ENCODE peak calls at places on chromosomes 3 and 15, in nine cellular contexts. One of them, this sample, is unnamed.

GRCh38 chr15:78085928-78086327 is 6.4 kb upstream of the SH2D7 start:
- DNase-seq in naive thymus-derived CD8-positive, alpha-beta T cell: no peak
- DNase-seq in GM06990: no peak
- DNase-seq in activated CD8-positive, alpha-beta memory T cell treated with anti-CD3 and anti-CD28 coated beads for 24 hours: no peak
- DNase-seq in activated naive CD4-positive, alpha-beta T cell treated with anti-CD3 and anti-CD28 coated beads, Interleukin-2, amount 10 ng/mL, durations not matched to agents 7 days and 5 days: no peak
- DNase-seq in fibroblast of the conjunctiva: peak; percentile 84
- DNase-seq in activated CD4-positive, alpha-beta T cell treated with anti-CD3 and anti-CD28 coated beads, Interleukin-2, amount 50 U/mL, for 1 hour: no peak
- DNase-seq in colonic mucosa: no peak
- DNase-seq in activated gamma-delta T cell treated with anti-CD3 and anti-CD28 coated beads, Interleukin-2, amount 50 U/mL, for 16 hours: no peak
- DNase-seq in this sample: no peak

GRCh38 chr3:150348500-150348899 is 59.6 kb upstream of the TSC22D2 start:
- DNase-seq in naive thymus-derived CD8-positive, alpha-beta T cell: no peak
- DNase-seq in GM06990: no peak
- DNase-seq in activated CD8-positive, alpha-beta memory T cell treated with anti-CD3 and anti-CD28 coated beads for 24 hours: no peak
- DNase-seq in activated naive CD4-positive, alpha-beta T cell treated with anti-CD3 and anti-CD28 coated beads, Interleukin-2, amount 10 ng/mL, durations not matched to agents 7 days and 5 days: no peak
- DNase-seq in fibroblast of the conjunctiva: peak; percentile 85
- DNase-seq in activated CD4-positive, alpha-beta T cell treated with anti-CD3 and anti-CD28 coated beads, Interleukin-2, amount 50 U/mL, for 1 hour: no peak
- DNase-seq in colonic mucosa: no peak
- DNase-seq in activated gamma-delta T cell treated with anti-CD3 and anti-CD28 coated beads, Interleukin-2, amount 50 U/mL, for 16 hours: no peak
- DNase-seq in this sample: no peak

GRCh38 chr15:43346305-43346704 is 15.9 kb upstream of the LCMT2 start:
- DNase-seq in naive thymus-derived CD8-positive, alpha-beta T cell: no peak
- DNase-seq in GM06990: no peak
- DNase-seq in activated CD8-positive, alpha-beta memory T cell treated with anti-CD3 and anti-CD28 coated beads for 24 hours: no peak
- DNase-seq in activated naive CD4-positive, alpha-beta T cell treated with anti-CD3 and anti-CD28 coated beads, Interleukin-2, amount 10 ng/mL, durations not matched to agents 7 days and 5 days: peak; percentile 46
- DNase-seq in fibroblast of the conjunctiva: no peak
- DNase-seq in activated CD4-positive, alpha-beta T cell treated with anti-CD3 and anti-CD28 coated beads, Interleukin-2, amount 50 U/mL, for 1 hour: no peak
- DNase-seq in colonic mucosa: no peak
- DNase-seq in activated gamma-delta T cell treated with anti-CD3 and anti-CD28 coated beads, Interleukin-2, amount 50 U/mL, for 16 hours: no peak
- DNase-seq in this sample: no peak

GRCh38 chr15:69105451-69105985 is 54.9 kb upstream of the GLCE start:
- DNase-seq in naive thymus-derived CD8-positive, alpha-beta T cell: no peak
- DNase-seq in GM06990: no peak
- DNase-seq in activated CD8-positive, alpha-beta memory T cell treated with anti-CD3 and anti-CD28 coated beads for 24 hours: no peak
- DNase-seq in activated naive CD4-positive, alpha-beta T cell treated with anti-CD3 and anti-CD28 coated beads, Interleukin-2, amount 10 ng/mL, durations not matched to agents 7 days and 5 days: no peak
- DNase-seq in fibroblast of the conjunctiva: no peak
- DNase-seq in activated CD4-positive, alpha-beta T cell treated with anti-CD3 and anti-CD28 coated beads, Interleukin-2, amount 50 U/mL, for 1 hour: no peak
- DNase-seq in colonic mucosa: no peak
- DNase-seq in activated gamma-delta T cell treated with anti-CD3 and anti-CD28 coated beads, Interleukin-2, amount 50 U/mL, for 16 hours: no peak
- DNase-seq in this sample: no peak

GRCh38 chr3:45940004-45940780 is 3.1 kb upstream of the CXCR6 start:
- DNase-seq in naive thymus-derived CD8-positive, alpha-beta T cell: no peak
- DNase-seq in GM06990: no peak
- DNase-seq in activated CD8-positive, alpha-beta memory T cell treated with anti-CD3 and anti-CD28 coated beads for 24 hours: peak; percentile 55
- DNase-seq in activated naive CD4-positive, alpha-beta T cell treated with anti-CD3 and anti-CD28 coated beads, Interleukin-2, amount 10 ng/mL, durations not matched to agents 7 days and 5 days: no peak
- DNase-seq in fibroblast of the conjunctiva: no peak
- DNase-seq in activated CD4-positive, alpha-beta T cell treated with anti-CD3 and anti-CD28 coated beads, Interleukin-2, amount 50 U/mL, for 1 hour: no peak
- DNase-seq in colonic mucosa: no peak
- DNase-seq in activated gamma-delta T cell treated with anti-CD3 and anti-CD28 coated beads, Interleukin-2, amount 50 U/mL, for 16 hours: no peak
- DNase-seq in this sample: no peak

GRCh38 chr15:77642793-77643430 is 10.2 kb upstream of the LINGO1 start:
- DNase-seq in naive thymus-derived CD8-positive, alpha-beta T cell: no peak
- DNase-seq in GM06990: no peak
- DNase-seq in activated CD8-positive, alpha-beta memory T cell treated with anti-CD3 and anti-CD28 coated beads for 24 hours: no peak
- DNase-seq in activated naive CD4-positive, alpha-beta T cell treated with anti-CD3 and anti-CD28 coated beads, Interleukin-2, amount 10 ng/mL, durations not matched to agents 7 days and 5 days: no peak
- DNase-seq in fibroblast of the conjunctiva: no peak
- DNase-seq in activated CD4-positive, alpha-beta T cell treated with anti-CD3 and anti-CD28 coated beads, Interleukin-2, amount 50 U/mL, for 1 hour: no peak
- DNase-seq in colonic mucosa: peak; percentile 33
- DNase-seq in activated gamma-delta T cell treated with anti-CD3 and anti-CD28 coated beads, Interleukin-2, amount 50 U/mL, for 16 hours: no peak
- DNase-seq in this sample: no peak

GRCh38 chr15:72155021-72155621 is 36.9 kb downstream of the SENP8 start:
- DNase-seq in naive thymus-derived CD8-positive, alpha-beta T cell: no peak
- DNase-seq in GM06990: no peak
- DNase-seq in activated CD8-positive, alpha-beta memory T cell treated with anti-CD3 and anti-CD28 coated beads for 24 hours: no peak
- DNase-seq in activated naive CD4-positive, alpha-beta T cell treated with anti-CD3 and anti-CD28 coated beads, Interleukin-2, amount 10 ng/mL, durations not matched to agents 7 days and 5 days: no peak
- DNase-seq in fibroblast of the conjunctiva: no peak
- DNase-seq in activated CD4-positive, alpha-beta T cell treated with anti-CD3 and anti-CD28 coated beads, Interleukin-2, amount 50 U/mL, for 1 hour: no peak
- DNase-seq in colonic mucosa: peak; percentile 86
- DNase-seq in activated gamma-delta T cell treated with anti-CD3 and anti-CD28 coated beads, Interleukin-2, amount 50 U/mL, for 16 hours: no peak
- DNase-seq in this sample: no peak

GRCh38 chr15:77068633-77069032 is 2.3 kb downstream of the TSPAN3 start:
- DNase-seq in naive thymus-derived CD8-positive, alpha-beta T cell: no peak
- DNase-seq in GM06990: no peak
- DNase-seq in activated CD8-positive, alpha-beta memory T cell treated with anti-CD3 and anti-CD28 coated beads for 24 hours: no peak
- DNase-seq in activated naive CD4-positive, alpha-beta T cell treated with anti-CD3 and anti-CD28 coated beads, Interleukin-2, amount 10 ng/mL, durations not matched to agents 7 days and 5 days: no peak
- DNase-seq in fibroblast of the conjunctiva: no peak
- DNase-seq in activated CD4-positive, alpha-beta T cell treated with anti-CD3 and anti-CD28 coated beads, Interleukin-2, amount 50 U/mL, for 1 hour: no peak
- DNase-seq in colonic mucosa: no peak
- DNase-seq in activated gamma-delta T cell treated with anti-CD3 and anti-CD28 coated beads, Interleukin-2, amount 50 U/mL, for 16 hours: no peak
- DNase-seq in this sample: no peak

GRCh38 chr3:134197681-134198261 is 52.9 kb downstream of the RYK start:
- DNase-seq in naive thymus-derived CD8-positive, alpha-beta T cell: peak; percentile 43
- DNase-seq in GM06990: peak; percentile 32
- DNase-seq in activated CD8-positive, alpha-beta memory T cell treated with anti-CD3 and anti-CD28 coated beads for 24 hours: no peak
- DNase-seq in activated naive CD4-positive, alpha-beta T cell treated with anti-CD3 and anti-CD28 coated beads, Interleukin-2, amount 10 ng/mL, durations not matched to agents 7 days and 5 days: no peak
- DNase-seq in fibroblast of the conjunctiva: peak; percentile 51
- DNase-seq in activated CD4-positive, alpha-beta T cell treated with anti-CD3 and anti-CD28 coated beads, Interleukin-2, amount 50 U/mL, for 1 hour: no peak
- DNase-seq in colonic mucosa: no peak
- DNase-seq in activated gamma-delta T cell treated with anti-CD3 and anti-CD28 coated beads, Interleukin-2, amount 50 U/mL, for 16 hours: no peak
- DNase-seq in this sample: no peak

GRCh38 chr3:155428558-155428957 is 135.1 kb upstream of the STRIT1 start:
- DNase-seq in naive thymus-derived CD8-positive, alpha-beta T cell: no peak
- DNase-seq in GM06990: no peak
- DNase-seq in activated CD8-positive, alpha-beta memory T cell treated with anti-CD3 and anti-CD28 coated beads for 24 hours: no peak
- DNase-seq in activated naive CD4-positive, alpha-beta T cell treated with anti-CD3 and anti-CD28 coated beads, Interleukin-2, amount 10 ng/mL, durations not matched to agents 7 days and 5 days: no peak
- DNase-seq in fibroblast of the conjunctiva: no peak
- DNase-seq in activated CD4-positive, alpha-beta T cell treated with anti-CD3 and anti-CD28 coated beads, Interleukin-2, amount 50 U/mL, for 1 hour: no peak
- DNase-seq in colonic mucosa: no peak
- DNase-seq in activated gamma-delta T cell treated with anti-CD3 and anti-CD28 coated beads, Interleukin-2, amount 50 U/mL, for 16 hours: no peak
- DNase-seq in this sample: no peak

GRCh38 chr3:63228087-63228486 is 50.0 kb upstream of the SYNPR start:
- DNase-seq in naive thymus-derived CD8-positive, alpha-beta T cell: no peak
- DNase-seq in GM06990: no peak
- DNase-seq in activated CD8-positive, alpha-beta memory T cell treated with anti-CD3 and anti-CD28 coated beads for 24 hours: no peak
- DNase-seq in activated naive CD4-positive, alpha-beta T cell treated with anti-CD3 and anti-CD28 coated beads, Interleukin-2, amount 10 ng/mL, durations not matched to agents 7 days and 5 days: no peak
- DNase-seq in fibroblast of the conjunctiva: no peak
- DNase-seq in activated CD4-positive, alpha-beta T cell treated with anti-CD3 and anti-CD28 coated beads, Interleukin-2, amount 50 U/mL, for 1 hour: no peak
- DNase-seq in colonic mucosa: no peak
- DNase-seq in activated gamma-delta T cell treated with anti-CD3 and anti-CD28 coated beads, Interleukin-2, amount 50 U/mL, for 16 hours: no peak
- DNase-seq in this sample: no peak

GRCh38 chr15:32898991-32899613 is 181.3 kb downstream of the GREM1 start:
- DNase-seq in naive thymus-derived CD8-positive, alpha-beta T cell: no peak
- DNase-seq in GM06990: peak; percentile 6
- DNase-seq in activated CD8-positive, alpha-beta memory T cell treated with anti-CD3 and anti-CD28 coated beads for 24 hours: no peak
- DNase-seq in activated naive CD4-positive, alpha-beta T cell treated with anti-CD3 and anti-CD28 coated beads, Interleukin-2, amount 10 ng/mL, durations not matched to agents 7 days and 5 days: no peak
- DNase-seq in fibroblast of the conjunctiva: no peak
- DNase-seq in activated CD4-positive, alpha-beta T cell treated with anti-CD3 and anti-CD28 coated beads, Interleukin-2, amount 50 U/mL, for 1 hour: no peak
- DNase-seq in colonic mucosa: peak; percentile 26
- DNase-seq in activated gamma-delta T cell treated with anti-CD3 and anti-CD28 coated beads, Interleukin-2, amount 50 U/mL, for 16 hours: no peak
- DNase-seq in this sample: no peak

GRCh38 chr3:189967254-189967865 is 153.3 kb downstream of the P3H2 start:
- DNase-seq in naive thymus-derived CD8-positive, alpha-beta T cell: peak; percentile 39
- DNase-seq in GM06990: peak; percentile 33
- DNase-seq in activated CD8-positive, alpha-beta memory T cell treated with anti-CD3 and anti-CD28 coated beads for 24 hours: no peak
- DNase-seq in activated naive CD4-positive, alpha-beta T cell treated with anti-CD3 and anti-CD28 coated beads, Interleukin-2, amount 10 ng/mL, durations not matched to agents 7 days and 5 days: no peak
- DNase-seq in fibroblast of the conjunctiva: peak; percentile 49
- DNase-seq in activated CD4-positive, alpha-beta T cell treated with anti-CD3 and anti-CD28 coated beads, Interleukin-2, amount 50 U/mL, for 1 hour: no peak
- DNase-seq in colonic mucosa: peak; percentile 49
- DNase-seq in activated gamma-delta T cell treated with anti-CD3 and anti-CD28 coated beads, Interleukin-2, amount 50 U/mL, for 16 hours: no peak
- DNase-seq in this sample: no peak

GRCh38 chr3:151113342-151113741 is 27.9 kb downstream of the MED12L start:
- DNase-seq in naive thymus-derived CD8-positive, alpha-beta T cell: no peak
- DNase-seq in GM06990: no peak
- DNase-seq in activated CD8-positive, alpha-beta memory T cell treated with anti-CD3 and anti-CD28 coated beads for 24 hours: no peak
- DNase-seq in activated naive CD4-positive, alpha-beta T cell treated with anti-CD3 and anti-CD28 coated beads, Interleukin-2, amount 10 ng/mL, durations not matched to agents 7 days and 5 days: no peak
- DNase-seq in fibroblast of the conjunctiva: no peak
- DNase-seq in activated CD4-positive, alpha-beta T cell treated with anti-CD3 and anti-CD28 coated beads, Interleukin-2, amount 50 U/mL, for 1 hour: no peak
- DNase-seq in colonic mucosa: no peak
- DNase-seq in activated gamma-delta T cell treated with anti-CD3 and anti-CD28 coated beads, Interleukin-2, amount 50 U/mL, for 16 hours: no peak
- DNase-seq in this sample: no peak

GRCh38 chr3:152474585-152474984 is 205.9 kb downstream of the MBNL1 start:
- DNase-seq in naive thymus-derived CD8-positive, alpha-beta T cell: no peak
- DNase-seq in GM06990: peak; percentile 33
- DNase-seq in activated CD8-positive, alpha-beta memory T cell treated with anti-CD3 and anti-CD28 coated beads for 24 hours: no peak
- DNase-seq in activated naive CD4-positive, alpha-beta T cell treated with anti-CD3 and anti-CD28 coated beads, Interleukin-2, amount 10 ng/mL, durations not matched to agents 7 days and 5 days: peak; percentile 27
- DNase-seq in fibroblast of the conjunctiva: peak; percentile 74
- DNase-seq in activated CD4-positive, alpha-beta T cell treated with anti-CD3 and anti-CD28 coated beads, Interleukin-2, amount 50 U/mL, for 1 hour: no peak
- DNase-seq in colonic mucosa: no peak
- DNase-seq in activated gamma-delta T cell treated with anti-CD3 and anti-CD28 coated beads, Interleukin-2, amount 50 U/mL, for 16 hours: no peak
- DNase-seq in this sample: no peak

GRCh38 chr3:156093966-156094365 is 26.4 kb upstream of the KCNAB1 start:
- DNase-seq in naive thymus-derived CD8-positive, alpha-beta T cell: no peak
- DNase-seq in GM06990: no peak
- DNase-seq in activated CD8-positive, alpha-beta memory T cell treated with anti-CD3 and anti-CD28 coated beads for 24 hours: no peak
- DNase-seq in activated naive CD4-positive, alpha-beta T cell treated with anti-CD3 and anti-CD28 coated beads, Interleukin-2, amount 10 ng/mL, durations not matched to agents 7 days and 5 days: no peak
- DNase-seq in fibroblast of the conjunctiva: no peak
- DNase-seq in activated CD4-positive, alpha-beta T cell treated with anti-CD3 and anti-CD28 coated beads, Interleukin-2, amount 50 U/mL, for 1 hour: no peak
- DNase-seq in colonic mucosa: no peak
- DNase-seq in activated gamma-delta T cell treated with anti-CD3 and anti-CD28 coated beads, Interleukin-2, amount 50 U/mL, for 16 hours: no peak
- DNase-seq in this sample: no peak

GRCh38 chr3:109563149-109563548 is 225.8 kb upstream of the DPPA4 start:
- DNase-seq in naive thymus-derived CD8-positive, alpha-beta T cell: peak; percentile 11
- DNase-seq in GM06990: no peak
- DNase-seq in activated CD8-positive, alpha-beta memory T cell treated with anti-CD3 and anti-CD28 coated beads for 24 hours: peak; percentile 62
- DNase-seq in activated naive CD4-positive, alpha-beta T cell treated with anti-CD3 and anti-CD28 coated beads, Interleukin-2, amount 10 ng/mL, durations not matched to agents 7 days and 5 days: peak; percentile 34
- DNase-seq in fibroblast of the conjunctiva: no peak
- DNase-seq in activated CD4-positive, alpha-beta T cell treated with anti-CD3 and anti-CD28 coated beads, Interleukin-2, amount 50 U/mL, for 1 hour: peak; percentile 40
- DNase-seq in colonic mucosa: no peak
- DNase-seq in activated gamma-delta T cell treated with anti-CD3 and anti-CD28 coated beads, Interleukin-2, amount 50 U/mL, for 16 hours: peak; percentile 12
- DNase-seq in this sample: no peak

GRCh38 chr3:140316895-140317400 is 360.9 kb upstream of the TRIM42 start:
- DNase-seq in naive thymus-derived CD8-positive, alpha-beta T cell: no peak
- DNase-seq in GM06990: no peak
- DNase-seq in activated CD8-positive, alpha-beta memory T cell treated with anti-CD3 and anti-CD28 coated beads for 24 hours: no peak
- DNase-seq in activated naive CD4-positive, alpha-beta T cell treated with anti-CD3 and anti-CD28 coated beads, Interleukin-2, amount 10 ng/mL, durations not matched to agents 7 days and 5 days: no peak
- DNase-seq in fibroblast of the conjunctiva: no peak
- DNase-seq in activated CD4-positive, alpha-beta T cell treated with anti-CD3 and anti-CD28 coated beads, Interleukin-2, amount 50 U/mL, for 1 hour: no peak
- DNase-seq in colonic mucosa: no peak
- DNase-seq in activated gamma-delta T cell treated with anti-CD3 and anti-CD28 coated beads, Interleukin-2, amount 50 U/mL, for 16 hours: no peak
- DNase-seq in this sample: no peak

GRCh38 chr3:196967412-196968232 is 1.0 kb downstream of the PIGZ start:
- DNase-seq in naive thymus-derived CD8-positive, alpha-beta T cell: no peak
- DNase-seq in GM06990: no peak
- DNase-seq in activated CD8-positive, alpha-beta memory T cell treated with anti-CD3 and anti-CD28 coated beads for 24 hours: no peak
- DNase-seq in activated naive CD4-positive, alpha-beta T cell treated with anti-CD3 and anti-CD28 coated beads, Interleukin-2, amount 10 ng/mL, durations not matched to agents 7 days and 5 days: no peak
- DNase-seq in fibroblast of the conjunctiva: no peak
- DNase-seq in activated CD4-positive, alpha-beta T cell treated with anti-CD3 and anti-CD28 coated beads, Interleukin-2, amount 50 U/mL, for 1 hour: no peak
- DNase-seq in colonic mucosa: no peak
- DNase-seq in activated gamma-delta T cell treated with anti-CD3 and anti-CD28 coated beads, Interleukin-2, amount 50 U/mL, for 16 hours: no peak
- DNase-seq in this sample: no peak

GRCh38 chr15:68608206-68608843 is 29.5 kb downstream of the CORO2B start:
- DNase-seq in naive thymus-derived CD8-positive, alpha-beta T cell: no peak
- DNase-seq in GM06990: no peak
- DNase-seq in activated CD8-positive, alpha-beta memory T cell treated with anti-CD3 and anti-CD28 coated beads for 24 hours: no peak
- DNase-seq in activated naive CD4-positive, alpha-beta T cell treated with anti-CD3 and anti-CD28 coated beads, Interleukin-2, amount 10 ng/mL, durations not matched to agents 7 days and 5 days: no peak
- DNase-seq in fibroblast of the conjunctiva: peak; percentile 55
- DNase-seq in activated CD4-positive, alpha-beta T cell treated with anti-CD3 and anti-CD28 coated beads, Interleukin-2, amount 50 U/mL, for 1 hour: no peak
- DNase-seq in colonic mucosa: peak; percentile 38
- DNase-seq in activated gamma-delta T cell treated with anti-CD3 and anti-CD28 coated beads, Interleukin-2, amount 50 U/mL, for 16 hours: no peak
- DNase-seq in this sample: no peak

GRCh38 chr3:59609967-59610366 is 560.1 kb upstream of the CFAP20DC start:
- DNase-seq in naive thymus-derived CD8-positive, alpha-beta T cell: no peak
- DNase-seq in GM06990: no peak
- DNase-seq in activated CD8-positive, alpha-beta memory T cell treated with anti-CD3 and anti-CD28 coated beads for 24 hours: no peak
- DNase-seq in activated naive CD4-positive, alpha-beta T cell treated with anti-CD3 and anti-CD28 coated beads, Interleukin-2, amount 10 ng/mL, durations not matched to agents 7 days and 5 days: no peak
- DNase-seq in fibroblast of the conjunctiva: no peak
- DNase-seq in activated CD4-positive, alpha-beta T cell treated with anti-CD3 and anti-CD28 coated beads, Interleukin-2, amount 50 U/mL, for 1 hour: no peak
- DNase-seq in colonic mucosa: peak; percentile 25
- DNase-seq in activated gamma-delta T cell treated with anti-CD3 and anti-CD28 coated beads, Interleukin-2, amount 50 U/mL, for 16 hours: no peak
- DNase-seq in this sample: no peak

GRCh38 chr15:99651023-99651807 is 82.0 kb downstream of the LYSMD4 start:
- DNase-seq in naive thymus-derived CD8-positive, alpha-beta T cell: no peak
- DNase-seq in GM06990: no peak
- DNase-seq in activated CD8-positive, alpha-beta memory T cell treated with anti-CD3 and anti-CD28 coated beads for 24 hours: no peak
- DNase-seq in activated naive CD4-positive, alpha-beta T cell treated with anti-CD3 and anti-CD28 coated beads, Interleukin-2, amount 10 ng/mL, durations not matched to agents 7 days and 5 days: no peak
- DNase-seq in fibroblast of the conjunctiva: no peak
- DNase-seq in activated CD4-positive, alpha-beta T cell treated with anti-CD3 and anti-CD28 coated beads, Interleukin-2, amount 50 U/mL, for 1 hour: no peak
- DNase-seq in colonic mucosa: no peak
- DNase-seq in activated gamma-delta T cell treated with anti-CD3 and anti-CD28 coated beads, Interleukin-2, amount 50 U/mL, for 16 hours: no peak
- DNase-seq in this sample: no peak

GRCh38 chr3:135325726-135326245 is 530.7 kb downstream of the EPHB1 start:
- DNase-seq in naive thymus-derived CD8-positive, alpha-beta T cell: no peak
- DNase-seq in GM06990: no peak
- DNase-seq in activated CD8-positive, alpha-beta memory T cell treated with anti-CD3 and anti-CD28 coated beads for 24 hours: no peak
- DNase-seq in activated naive CD4-positive, alpha-beta T cell treated with anti-CD3 and anti-CD28 coated beads, Interleukin-2, amount 10 ng/mL, durations not matched to agents 7 days and 5 days: no peak
- DNase-seq in fibroblast of the conjunctiva: no peak
- DNase-seq in activated CD4-positive, alpha-beta T cell treated with anti-CD3 and anti-CD28 coated beads, Interleukin-2, amount 50 U/mL, for 1 hour: no peak
- DNase-seq in colonic mucosa: no peak
- DNase-seq in activated gamma-delta T cell treated with anti-CD3 and anti-CD28 coated beads, Interleukin-2, amount 50 U/mL, for 16 hours: no peak
- DNase-seq in this sample: no peak

GRCh38 chr15:71294636-71295241 is 179.5 kb downstream of the THSD4 start:
- DNase-seq in naive thymus-derived CD8-positive, alpha-beta T cell: no peak
- DNase-seq in GM06990: no peak
- DNase-seq in activated CD8-positive, alpha-beta memory T cell treated with anti-CD3 and anti-CD28 coated beads for 24 hours: no peak
- DNase-seq in activated naive CD4-positive, alpha-beta T cell treated with anti-CD3 and anti-CD28 coated beads, Interleukin-2, amount 10 ng/mL, durations not matched to agents 7 days and 5 days: no peak
- DNase-seq in fibroblast of the conjunctiva: peak; percentile 93
- DNase-seq in activated CD4-positive, alpha-beta T cell treated with anti-CD3 and anti-CD28 coated beads, Interleukin-2, amount 50 U/mL, for 1 hour: no peak
- DNase-seq in colonic mucosa: peak; percentile 88
- DNase-seq in activated gamma-delta T cell treated with anti-CD3 and anti-CD28 coated beads, Interleukin-2, amount 50 U/mL, for 16 hours: no peak
- DNase-seq in this sample: no peak

This sample was measured in T-helper 1 cell.